ENCODE peak calls at places on chromosomes 13 and 19, in six cellular contexts. One of them, this sample, is unnamed.

GRCh38 chr13:107284168-107284567 is 716.2 kb upstream of the ARGLU1 start:
- DNase-seq in AG08395: no peak
- DNase-seq in transverse colon: no peak
- DNase-seq in Kasumi-1: no peak
- DNase-seq in A549: no peak
- DNase-seq in T-helper 9 cell: no peak
- DNase-seq in this sample: no peak

GRCh38 chr13:24251525-24251924 is 57.9 kb upstream of the C1QTNF9 start:
- DNase-seq in AG08395: no peak
- DNase-seq in transverse colon: peak
- DNase-seq in T-helper 9 cell: peak
- DNase-seq in Kasumi-1: no peak
- DNase-seq in A549: no peak
- DNase-seq in this sample: peak

GRCh38 chr13:44748439-44748838 is 172.3 kb upstream of the TSC22D1 start:
- DNase-seq in AG08395: no peak
- DNase-seq in T-helper 9 cell: no peak
- DNase-seq in A549: no peak
- DNase-seq in transverse colon: peak
- DNase-seq in Kasumi-1: no peak
- DNase-seq in this sample: no peak

GRCh38 chr13:77239312-77239711 is 87.6 kb downstream of the MYCBP2 start:
- DNase-seq in Kasumi-1: no peak
- DNase-seq in AG08395: no peak
- DNase-seq in T-helper 9 cell: no peak
- DNase-seq in A549: no peak
- DNase-seq in transverse colon: no peak
- DNase-seq in this sample: no peak

GRCh38 chr13:39501711-39502324 is 101.2 kb downstream of the LHFPL6 start:
- DNase-seq in T-helper 9 cell: no peak
- DNase-seq in A549: no peak
- DNase-seq in AG08395: no peak
- DNase-seq in Kasumi-1: no peak
- DNase-seq in transverse colon: no peak
- DNase-seq in this sample: no peak

GRCh38 chr13:111007209-111007608 is 92.3 kb upstream of the ANKRD10 start:
- DNase-seq in Kasumi-1: peak
- DNase-seq in AG08395: no peak
- DNase-seq in A549: no peak
- DNase-seq in transverse colon: no peak
- DNase-seq in T-helper 9 cell: no peak
- DNase-seq in this sample: no peak

GRCh38 chr13:113110048-113110851 is 4.7 kb downstream of the F7 start:
- DNase-seq in transverse colon: no peak
- DNase-seq in Kasumi-1: no peak
- DNase-seq in AG08395: peak
- DNase-seq in T-helper 9 cell: no peak
- DNase-seq in A549: no peak
- DNase-seq in this sample: no peak

GRCh38 chr19:50349277-50350057 is 16.0 kb downstream of the NAPSA start:
- DNase-seq in transverse colon: no peak
- DNase-seq in AG08395: no peak
- DNase-seq in Kasumi-1: no peak
- DNase-seq in A549: no peak
- DNase-seq in T-helper 9 cell: no peak
- DNase-seq in this sample: no peak

GRCh38 chr13:39603424-39603947 is 493 bp upstream of the LHFPL6 start:
- DNase-seq in A549: peak
- DNase-seq in T-helper 9 cell: no peak
- DNase-seq in AG08395: peak
- DNase-seq in Kasumi-1: no peak
- DNase-seq in transverse colon: peak
- DNase-seq in this sample: no peak

GRCh38 chr19:15452111-15453047 is 2.6 kb upstream of the WIZ start:
- DNase-seq in AG08395: peak
- DNase-seq in transverse colon: peak
- DNase-seq in Kasumi-1: no peak
- DNase-seq in T-helper 9 cell: peak
- DNase-seq in A549: peak
- DNase-seq in this sample: no peak

GRCh38 chr19:40621283-40621682 is 20.1 kb downstream of the LTBP4 start:
- DNase-seq in AG08395: no peak
- DNase-seq in T-helper 9 cell: no peak
- DNase-seq in transverse colon: no peak
- DNase-seq in A549: no peak
- DNase-seq in Kasumi-1: no peak
- DNase-seq in this sample: no peak

GRCh38 chr19:50547385-50548190 is 20.6 kb downstream of the LRRC4B start:
- DNase-seq in A549: no peak
- DNase-seq in transverse colon: no peak
- DNase-seq in AG08395: no peak
- DNase-seq in T-helper 9 cell: no peak
- DNase-seq in Kasumi-1: no peak
- DNase-seq in this sample: no peak

GRCh38 chr19:58581227-58582141 is 8.3 kb upstream of the MZF1 start:
- DNase-seq in AG08395: peak
- DNase-seq in transverse colon: peak
- DNase-seq in Kasumi-1: no peak
- DNase-seq in T-helper 9 cell: peak
- DNase-seq in A549: peak
- DNase-seq in this sample: peak

GRCh38 chr19:18126097-18126496 is 26.9 kb upstream of the PIK3R2 start:
- DNase-seq in T-helper 9 cell: no peak
- DNase-seq in transverse colon: no peak
- DNase-seq in Kasumi-1: no peak
- DNase-seq in AG08395: no peak
- DNase-seq in A549: no peak
- DNase-seq in this sample: no peak

GRCh38 chr13:50140153-50140552 is 124.9 kb downstream of the KCNRG start:
- DNase-seq in A549: no peak
- DNase-seq in T-helper 9 cell: no peak
- DNase-seq in AG08395: no peak
- DNase-seq in Kasumi-1: no peak
- DNase-seq in transverse colon: no peak
- DNase-seq in this sample: no peak

GRCh38 chr19:18091217-18091608 is 4.5 kb upstream of the IL12RB1 start:
- DNase-seq in T-helper 9 cell: peak
- DNase-seq in Kasumi-1: peak
- DNase-seq in AG08395: no peak
- DNase-seq in A549: no peak
- DNase-seq in transverse colon: peak
- DNase-seq in this sample: peak

GRCh38 chr19:28242317-28242927 is 970.5 kb downstream of the UQCRFS1 start:
- DNase-seq in AG08395: peak
- DNase-seq in T-helper 9 cell: no peak
- DNase-seq in Kasumi-1: peak
- DNase-seq in A549: peak
- DNase-seq in transverse colon: peak
- DNase-seq in this sample: no peak

GRCh38 chr13:35164324-35164932 is 222.4 kb downstream of the NBEA start:
- DNase-seq in A549: peak
- DNase-seq in T-helper 9 cell: no peak
- DNase-seq in AG08395: peak
- DNase-seq in Kasumi-1: peak
- DNase-seq in transverse colon: no peak
- DNase-seq in this sample: no peak

GRCh38 chr13:97359181-97360057 is 74.5 kb upstream of the RAP2A start:
- DNase-seq in transverse colon: peak
- DNase-seq in T-helper 9 cell: peak
- DNase-seq in AG08395: peak
- DNase-seq in A549: peak
- DNase-seq in Kasumi-1: peak
- DNase-seq in this sample: peak

GRCh38 chr13:60028021-60028420 is 135.7 kb downstream of the DIAPH3 start:
- DNase-seq in transverse colon: no peak
- DNase-seq in T-helper 9 cell: no peak
- DNase-seq in Kasumi-1: no peak
- DNase-seq in A549: no peak
- DNase-seq in AG08395: no peak
- DNase-seq in this sample: no peak

GRCh38 chr19:535017-535835 is 3.7 kb downstream of the CDC34 start:
- DNase-seq in T-helper 9 cell: no peak
- DNase-seq in Kasumi-1: no peak
- DNase-seq in AG08395: no peak
- DNase-seq in A549: no peak
- DNase-seq in transverse colon: peak
- DNase-seq in this sample: no peak

GRCh38 chr13:59679239-59679638 is 484.5 kb downstream of the DIAPH3 start:
- DNase-seq in AG08395: no peak
- DNase-seq in T-helper 9 cell: no peak
- DNase-seq in A549: no peak
- DNase-seq in transverse colon: no peak
- DNase-seq in Kasumi-1: no peak
- DNase-seq in this sample: no peak

GRCh38 chr19:50486823-50487515 is 10.3 kb upstream of the GARIN5A start:
- DNase-seq in AG08395: no peak
- DNase-seq in T-helper 9 cell: peak
- DNase-seq in transverse colon: no peak
- DNase-seq in Kasumi-1: peak
- DNase-seq in A549: no peak
- DNase-seq in this sample: peak

GRCh38 chr13:112911883-112912282 is 57.1 kb upstream of the MCF2L start:
- DNase-seq in AG08395: no peak
- DNase-seq in Kasumi-1: no peak
- DNase-seq in A549: no peak
- DNase-seq in T-helper 9 cell: no peak
- DNase-seq in transverse colon: no peak
- DNase-seq in this sample: no peak

GRCh38 chr19:12222980-12223630 is 60.2 kb downstream of the ZNF136 start:
- DNase-seq in AG08395: no peak
- DNase-seq in T-helper 9 cell: no peak
- DNase-seq in Kasumi-1: no peak
- DNase-seq in transverse colon: no peak
- DNase-seq in A549: no peak
- DNase-seq in this sample: no peak

GRCh38 chr13:99986751-99987150 is 5.2 kb downstream of the ZIC2 start:
- DNase-seq in AG08395: no peak
- DNase-seq in Kasumi-1: no peak
- DNase-seq in transverse colon: no peak
- DNase-seq in A549: no peak
- DNase-seq in T-helper 9 cell: no peak
- DNase-seq in this sample: no peak